ENCODE peak calls at places on chromosomes 1 and 21, in nine cellular contexts. One of them, this sample, is unnamed.

GRCh38 chr1:2548068-2548589 is 8.0 kb upstream of the TNFRSF14 start:
- DNase-seq in cardiac fibroblast: peak; percentile 73
- DNase-seq in NCI-H524: peak; percentile 57
- DNase-seq in substantia nigra: peak; percentile 74
- DNase-seq in HFFc6: peak; percentile 40
- DNase-seq in AG08395: peak; percentile 81
- DNase-seq in A172: peak; percentile 25
- DNase-seq in NCI-H1092: no peak
- DNase-seq in KBM-7: peak; percentile 81
- DNase-seq in this sample: peak; percentile 90

GRCh38 chr1:118186026-118186425 is 998 bp upstream of the SPAG17 start:
- DNase-seq in NCI-H1092: no peak
- DNase-seq in substantia nigra: no peak
- DNase-seq in AG08395: no peak
- DNase-seq in cardiac fibroblast: no peak
- DNase-seq in KBM-7: no peak
- DNase-seq in HFFc6: no peak
- DNase-seq in NCI-H524: no peak
- DNase-seq in A172: peak; percentile 47
- DNase-seq in this sample: no peak

GRCh38 chr1:48043524-48043923 is 46.3 kb upstream of the TRABD2B start:
- DNase-seq in AG08395: no peak
- DNase-seq in substantia nigra: no peak
- DNase-seq in A172: peak; percentile 58
- DNase-seq in KBM-7: no peak
- DNase-seq in NCI-H524: no peak
- DNase-seq in NCI-H1092: no peak
- DNase-seq in cardiac fibroblast: no peak
- DNase-seq in HFFc6: no peak
- DNase-seq in this sample: no peak

GRCh38 chr1:15288173-15288926 is 41.3 kb downstream of the FHAD1 start:
- DNase-seq in cardiac fibroblast: no peak
- DNase-seq in NCI-H1092: peak; percentile 66
- DNase-seq in NCI-H524: peak; percentile 55
- DNase-seq in substantia nigra: no peak
- DNase-seq in AG08395: no peak
- DNase-seq in HFFc6: no peak
- DNase-seq in A172: no peak
- DNase-seq in KBM-7: no peak
- DNase-seq in this sample: no peak

GRCh38 chr1:50529510-50529909 is 106.3 kb upstream of the DMRTA2 start:
- DNase-seq in NCI-H1092: no peak
- DNase-seq in cardiac fibroblast: no peak
- DNase-seq in KBM-7: no peak
- DNase-seq in NCI-H524: no peak
- DNase-seq in HFFc6: no peak
- DNase-seq in A172: no peak
- DNase-seq in AG08395: no peak
- DNase-seq in substantia nigra: no peak
- DNase-seq in this sample: no peak

GRCh38 chr1:206556748-206557635 is 49.7 kb downstream of the RASSF5 start:
- DNase-seq in HFFc6: peak; percentile 13
- DNase-seq in substantia nigra: peak; percentile 71
- DNase-seq in AG08395: peak; percentile 57
- DNase-seq in cardiac fibroblast: peak; percentile 35
- DNase-seq in NCI-H1092: peak; percentile 67
- DNase-seq in NCI-H524: peak; percentile 55
- DNase-seq in KBM-7: peak; percentile 90
- DNase-seq in A172: peak; percentile 51
- DNase-seq in this sample: peak; percentile 97

GRCh38 chr1:6108937-6109636 is 63.4 kb downstream of the KCNAB2 start:
- DNase-seq in cardiac fibroblast: peak; percentile 60
- DNase-seq in NCI-H1092: peak; percentile 89
- DNase-seq in A172: peak; percentile 43
- DNase-seq in NCI-H524: peak; percentile 77
- DNase-seq in AG08395: peak; percentile 74
- DNase-seq in KBM-7: peak; percentile 73
- DNase-seq in substantia nigra: no peak
- DNase-seq in HFFc6: peak; percentile 41
- DNase-seq in this sample: peak; percentile 24

GRCh38 chr1:19472174-19472573 is 13.2 kb downstream of the CAPZB start:
- DNase-seq in AG08395: no peak
- DNase-seq in substantia nigra: no peak
- DNase-seq in HFFc6: no peak
- DNase-seq in KBM-7: no peak
- DNase-seq in NCI-H1092: no peak
- DNase-seq in cardiac fibroblast: no peak
- DNase-seq in NCI-H524: no peak
- DNase-seq in A172: no peak
- DNase-seq in this sample: no peak

GRCh38 chr21:22791986-22792560 is 1793.9 kb downstream of the NCAM2 start:
- DNase-seq in NCI-H1092: peak; percentile 36
- DNase-seq in cardiac fibroblast: peak; percentile 59
- DNase-seq in AG08395: peak; percentile 46
- DNase-seq in substantia nigra: no peak
- DNase-seq in HFFc6: peak; percentile 45
- DNase-seq in A172: peak; percentile 38
- DNase-seq in NCI-H524: peak; percentile 66
- DNase-seq in KBM-7: peak; percentile 58
- DNase-seq in this sample: peak; percentile 49

GRCh38 chr1:201254625-201255469 is 28.5 kb upstream of the PKP1 start:
- DNase-seq in HFFc6: no peak
- DNase-seq in A172: peak; percentile 28
- DNase-seq in cardiac fibroblast: peak; percentile 45
- DNase-seq in substantia nigra: peak; percentile 63
- DNase-seq in AG08395: peak; percentile 77
- DNase-seq in NCI-H524: peak; percentile 63
- DNase-seq in KBM-7: peak; percentile 53
- DNase-seq in NCI-H1092: peak; percentile 34
- DNase-seq in this sample: peak; percentile 57

GRCh38 chr1:156866679-156867015 is 6.0 kb downstream of the NTRK1 start:
- DNase-seq in NCI-H1092: no peak
- DNase-seq in A172: no peak
- DNase-seq in KBM-7: no peak
- DNase-seq in AG08395: no peak
- DNase-seq in NCI-H524: no peak
- DNase-seq in substantia nigra: no peak
- DNase-seq in cardiac fibroblast: no peak
- DNase-seq in HFFc6: no peak
- DNase-seq in this sample: no peak

GRCh38 chr1:77416692-77417450 is 135.1 kb downstream of the AK5 start:
- DNase-seq in AG08395: no peak
- DNase-seq in NCI-H524: peak; percentile 29
- DNase-seq in A172: no peak
- DNase-seq in HFFc6: no peak
- DNase-seq in substantia nigra: no peak
- DNase-seq in KBM-7: peak; percentile 39
- DNase-seq in NCI-H1092: no peak
- DNase-seq in cardiac fibroblast: no peak
- DNase-seq in this sample: no peak

GRCh38 chr1:6870086-6870485 is 84.8 kb downstream of the CAMTA1 start:
- DNase-seq in NCI-H1092: no peak
- DNase-seq in cardiac fibroblast: peak; percentile 27
- DNase-seq in A172: no peak
- DNase-seq in NCI-H524: no peak
- DNase-seq in substantia nigra: no peak
- DNase-seq in HFFc6: peak; percentile 58
- DNase-seq in AG08395: peak; percentile 32
- DNase-seq in KBM-7: no peak
- DNase-seq in this sample: no peak

GRCh38 chr1:157359309-157360020 is 192.8 kb downstream of the FCRL5 start:
- DNase-seq in NCI-H524: no peak
- DNase-seq in substantia nigra: no peak
- DNase-seq in cardiac fibroblast: no peak
- DNase-seq in A172: no peak
- DNase-seq in HFFc6: peak; percentile 19
- DNase-seq in NCI-H1092: peak; percentile 21
- DNase-seq in KBM-7: no peak
- DNase-seq in AG08395: no peak
- DNase-seq in this sample: peak; percentile 82

GRCh38 chr1:216742625-216743024 is 19.4 kb upstream of the ESRRG start:
- DNase-seq in A172: peak; percentile 17
- DNase-seq in NCI-H1092: peak; percentile 21
- DNase-seq in NCI-H524: peak; percentile 3
- DNase-seq in KBM-7: no peak
- DNase-seq in cardiac fibroblast: peak; percentile 19
- DNase-seq in AG08395: no peak
- DNase-seq in substantia nigra: no peak
- DNase-seq in HFFc6: no peak
- DNase-seq in this sample: peak; percentile 18

GRCh38 chr1:59150537-59151386 is 146.1 kb upstream of the FGGY start:
- DNase-seq in A172: peak; percentile 99
- DNase-seq in KBM-7: peak; percentile 21
- DNase-seq in AG08395: peak; percentile 96
- DNase-seq in cardiac fibroblast: peak; percentile 99
- DNase-seq in NCI-H524: peak; percentile 58
- DNase-seq in HFFc6: peak; percentile 98
- DNase-seq in NCI-H1092: no peak
- DNase-seq in substantia nigra: no peak
- DNase-seq in this sample: peak; percentile 71

GRCh38 chr21:44758781-44759627 is 42.6 kb downstream of the UBE2G2 start:
- DNase-seq in HFFc6: no peak
- DNase-seq in NCI-H524: no peak
- DNase-seq in KBM-7: no peak
- DNase-seq in A172: no peak
- DNase-seq in cardiac fibroblast: no peak
- DNase-seq in NCI-H1092: no peak
- DNase-seq in AG08395: no peak
- DNase-seq in substantia nigra: no peak
- DNase-seq in this sample: no peak

GRCh38 chr1:228515200-228515834 is 28.1 kb downstream of the RNF187 start:
- DNase-seq in NCI-H524: peak; percentile 26
- DNase-seq in KBM-7: peak; percentile 71
- DNase-seq in AG08395: peak; percentile 75
- DNase-seq in cardiac fibroblast: peak; percentile 70
- DNase-seq in NCI-H1092: no peak
- DNase-seq in substantia nigra: no peak
- DNase-seq in A172: peak; percentile 62
- DNase-seq in HFFc6: peak; percentile 48
- DNase-seq in this sample: peak; percentile 52

GRCh38 chr1:50279622-50280320 is 143.5 kb downstream of the DMRTA2 start:
- DNase-seq in HFFc6: no peak
- DNase-seq in KBM-7: peak; percentile 5
- DNase-seq in cardiac fibroblast: peak; percentile 3
- DNase-seq in NCI-H1092: no peak
- DNase-seq in substantia nigra: no peak
- DNase-seq in AG08395: peak; percentile 9
- DNase-seq in NCI-H524: peak; percentile 61
- DNase-seq in A172: peak; percentile 3
- DNase-seq in this sample: no peak

GRCh38 chr1:216388558-216388957 is 34.7 kb downstream of the USH2A start:
- DNase-seq in A172: no peak
- DNase-seq in cardiac fibroblast: no peak
- DNase-seq in KBM-7: no peak
- DNase-seq in NCI-H524: no peak
- DNase-seq in substantia nigra: no peak
- DNase-seq in HFFc6: no peak
- DNase-seq in AG08395: no peak
- DNase-seq in NCI-H1092: no peak
- DNase-seq in this sample: no peak

GRCh38 chr1:9542425-9542824 is 3.2 kb downstream of the SLC25A33 start:
- DNase-seq in A172: no peak
- DNase-seq in KBM-7: peak; percentile 33
- DNase-seq in cardiac fibroblast: peak; percentile 77
- DNase-seq in AG08395: no peak
- DNase-seq in NCI-H1092: no peak
- DNase-seq in NCI-H524: no peak
- DNase-seq in substantia nigra: no peak
- DNase-seq in HFFc6: peak; percentile 9
- DNase-seq in this sample: no peak

This sample was measured in MM.1S.